ENCODE peak calls at places on chromosomes 5 and 9, in eight cellular contexts. E, Z, I, L, T, D, S and V are unnamed samples.

GRCh38 chr5:106020889-106021288 is 1649.8 kb downstream of the EFNA5 start:
- DNase-seq in E (no peak), Z (peak; percentile 53), I (no peak), L (no peak), T (no peak), D (no peak), S (no peak), V (no peak)

GRCh38 chr5:177023247-177023703 is 779 bp downstream of the ZNF346 start:
- DNase-seq in E (no peak), Z (no peak), I (no peak), L (no peak), T (no peak), D (no peak), S (no peak), V (no peak)

GRCh38 chr9:135204177-135204576 is 116.7 kb downstream of the OLFM1 start:
- DNase-seq in E (no peak), Z (no peak), I (no peak), L (no peak), T (no peak), D (no peak), S (no peak), V (no peak)

GRCh38 chr9:124810513-124811355 is 33.8 kb downstream of the OLFML2A start:
- DNase-seq in E (no peak), Z (peak; percentile 67), I (no peak), L (peak; percentile 76), T (no peak), D (no peak), S (no peak), V (no peak)

GRCh38 chr5:35860686-35861085 is 4.0 kb downstream of the IL7R start:
- DNase-seq in E (no peak), Z (no peak), I (no peak), L (no peak), T (no peak), D (no peak), S (no peak), V (no peak)

GRCh38 chr9:32918628-32919027 is 82.8 kb downstream of the APTX start:
- DNase-seq in E (no peak), Z (no peak), I (no peak), L (no peak), T (no peak), D (no peak), S (no peak), V (no peak)

GRCh38 chr9:136089697-136090045 is 5.4 kb downstream of the NACC2 start:
- DNase-seq in E (no peak), Z (peak; percentile 67), I (no peak), L (no peak), T (no peak), D (no peak), S (no peak), V (no peak)

GRCh38 chr5:14166437-14166836 is 23.3 kb downstream of the TRIO start:
- DNase-seq in E (no peak), Z (no peak), I (no peak), L (no peak), T (no peak), D (no peak), S (no peak), V (no peak)

GRCh38 chr9:21392270-21392669 is 7.1 kb upstream of the IFNA2 start:
- DNase-seq in E (no peak), Z (peak; percentile 23), I (no peak), L (peak; percentile 39), T (no peak), D (no peak), S (no peak), V (no peak)
- TF ChIP-seq CTCF in E (no peak), Z (peak; percentile 27), I (no peak), L (peak; percentile 37), T (peak; percentile 33), D (peak; percentile 50), S (no peak), V (no peak)

DNA sequence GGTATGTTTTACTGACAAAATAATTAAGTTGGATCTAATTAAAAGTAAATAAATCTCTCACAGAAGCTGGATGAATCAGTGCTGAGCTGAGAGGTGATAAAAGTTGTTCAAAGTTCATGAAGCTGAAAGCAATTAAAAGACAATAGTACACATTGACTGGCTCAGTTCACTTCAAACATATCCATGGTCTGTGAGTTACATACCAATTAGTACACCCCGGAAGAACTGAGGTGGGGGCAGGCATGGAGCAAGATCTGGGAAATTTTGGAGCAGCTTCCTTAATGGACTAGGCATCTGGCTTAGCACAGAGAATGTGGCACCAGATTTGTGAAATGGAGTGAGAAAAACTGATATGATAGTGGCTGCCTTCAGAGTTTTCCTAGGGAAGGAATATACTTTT is 152.7 kb downstream of the ATP10B start:
- DNase-seq in E (no peak), Z (no peak), I (no peak), L (peak; percentile 12), T (peak; percentile 69), D (no peak), S (no peak), V (no peak)
- TF ChIP-seq CTCF in E (no peak), Z (no peak), I (no peak), L (no peak), T (no peak), D (no peak), S (no peak), V (no peak)

GRCh38 chr9:137777761-137778160 is 99.8 kb upstream of the CACNA1B start:
- DNase-seq in E (peak; percentile 26), Z (no peak), I (no peak), L (no peak), T (no peak), D (no peak), S (no peak), V (no peak)

GRCh38 chr9:137774775-137775386 is 102.7 kb upstream of the CACNA1B start:
- DNase-seq in E (peak; percentile 52), Z (no peak), I (no peak), L (no peak), T (no peak), D (no peak), S (no peak), V (no peak)

GRCh38 chr9:137771580-137771979 is 106.0 kb upstream of the CACNA1B start:
- DNase-seq in E (peak; percentile 32), Z (no peak), I (no peak), L (no peak), T (no peak), D (no peak), S (no peak), V (no peak)

GRCh38 chr9:137776306-137776995 is 101.1 kb upstream of the CACNA1B start:
- DNase-seq in E (peak; percentile 34), Z (no peak), I (no peak), L (no peak), T (no peak), D (no peak), S (no peak), V (no peak)

GRCh38 chr9:137772281-137772873 is 105.2 kb upstream of the CACNA1B start:
- DNase-seq in E (peak; percentile 26), Z (peak; percentile 15), I (no peak), L (peak; percentile 38), T (no peak), D (no peak), S (no peak), V (no peak)
- TF ChIP-seq CTCF in E (no peak), Z (peak; percentile 19), I (no peak), L (peak; percentile 43), T (no peak), D (no peak), S (no peak), V (no peak)

GRCh38 chr9:17589771-17590170 is 10.9 kb downstream of the SH3GL2 start:
- DNase-seq in E (no peak), Z (no peak), I (no peak), L (no peak), T (no peak), D (no peak), S (no peak), V (no peak)

GRCh38 chr9:17588395-17588794 is 9.5 kb downstream of the SH3GL2 start:
- DNase-seq in E (no peak), Z (no peak), I (no peak), L (no peak), T (no peak), D (no peak), S (no peak), V (no peak)

DNA sequence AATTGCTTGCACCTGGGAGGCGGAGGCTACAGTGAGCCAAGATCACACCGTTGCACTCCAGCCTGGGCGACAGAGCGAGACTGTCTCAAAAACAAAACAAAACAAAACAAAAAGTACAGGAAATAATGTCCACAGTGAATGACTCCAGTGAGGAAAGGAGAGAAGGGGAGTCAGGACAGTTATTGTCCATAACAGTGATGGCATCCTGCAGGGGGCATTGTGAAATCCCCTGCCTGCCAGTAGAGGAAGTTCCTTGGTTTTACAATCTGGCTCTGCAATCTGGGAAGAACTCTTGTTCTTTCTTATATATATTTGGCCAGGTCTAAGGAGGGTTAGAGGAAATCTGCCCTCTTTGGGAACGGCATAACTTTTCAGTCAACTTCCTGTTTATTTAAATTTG is 8.2 kb downstream of the SH3GL2 start:
- DNase-seq in E (no peak), Z (no peak), I (no peak), L (no peak), T (no peak), D (no peak), S (no peak), V (no peak)
- TF ChIP-seq CTCF in E (no peak), Z (no peak), I (no peak), L (peak; percentile 18), T (no peak), D (no peak), S (no peak), V (no peak)

GRCh38 chr9:128201441-128202369 is 1.5 kb upstream of the DNM1 start:
- DNase-seq in E (no peak), Z (no peak), I (no peak), L (no peak), T (no peak), D (no peak), S (no peak), V (no peak)

GRCh38 chr9:128202648-128203023 is 543 bp upstream of the DNM1 start:
- DNase-seq in E (no peak), Z (no peak), I (no peak), L (no peak), T (no peak), D (no peak), S (no peak), V (no peak)

GRCh38 chr9:128204858-128205257 is 1.7 kb downstream of the DNM1 start:
- DNase-seq in E (no peak), Z (no peak), I (no peak), L (no peak), T (no peak), D (no peak), S (no peak), V (no peak)

GRCh38 chr9:128203842-128204551 is 818 bp downstream of the DNM1 start:
- DNase-seq in E (no peak), Z (no peak), I (no peak), L (peak; percentile 80), T (no peak), D (no peak), S (no peak), V (no peak)

GRCh38 chr9:128203024-128203841 is at the start of gene DNM1:
- DNase-seq in E (no peak), Z (peak; percentile 60), I (peak; percentile 68), L (peak; percentile 93), T (peak; percentile 62), D (peak; percentile 65), S (peak; percentile 59), V (peak; percentile 57)
- TF ChIP-seq CTCF in E (no peak), Z (peak; percentile 23), I (peak; percentile 94), L (peak; percentile 76), T (peak; percentile 90), D (peak; percentile 90), S (peak; percentile 72), V (peak; percentile 21)

GRCh38 chr5:41636605-41637004 is 126.2 kb upstream of the PLCXD3 start:
- DNase-seq in E (no peak), Z (peak; percentile 43), I (no peak), L (peak; percentile 67), T (no peak), D (no peak), S (no peak), V (no peak)
- TF ChIP-seq CTCF in E (no peak), Z (peak; percentile 52), I (no peak), L (peak; percentile 53), T (no peak), D (peak; percentile 55), S (no peak), V (peak; percentile 26)